ENCODE peak calls at places on chromosomes 6 and 20, in six cellular contexts. P is neural crest cell; J is A549; W is aorta; U is mucosa of descending colon; T is activated T-helper 9 cell treated with anti-CD3 and anti-CD28 coated beads, Interleukin-2, amount 50 U/mL, for 16 hours. S is an unnamed sample.

GRCh38 chr6:56062856-56063255 is 184.5 kb downstream of the COL21A1 start:
- DNase-seq in P (no peak), J (no peak), W (no peak), U (no peak), T (no peak), S (no peak)

GRCh38 chr6:168403370-168404005 is 37.5 kb upstream of the SMOC2 start:
- DNase-seq in P (no peak), J (no peak), W (no peak), U (no peak), T (no peak), S (no peak)

GRCh38 chr6:43490523-43490939 is 13.2 kb downstream of the TJAP1 start:
- DNase-seq in P (no peak), J (no peak), W (no peak), U (no peak), T (no peak), S (no peak)

GRCh38 chr6:28683945-28684538 is 158.4 kb downstream of the GPX5 start:
- DNase-seq in P (peak), J (peak), W (no peak), U (no peak), T (no peak), S (no peak)

GRCh38 chr6:53898026-53898795 is 103.4 kb downstream of the LRRC1 start:
- DNase-seq in P (no peak), J (no peak), W (no peak), U (no peak), T (no peak), S (no peak)

GRCh38 chr6:45115696-45116095 is 212.4 kb upstream of the RUNX2 start:
- DNase-seq in P (no peak), J (peak), W (no peak), U (no peak), T (no peak), S (no peak)

GRCh38 chr6:29872791-29873190 is 45.2 kb downstream of the HLA-G start:
- DNase-seq in P (no peak), J (no peak), W (no peak), U (no peak), T (no peak), S (no peak)

GRCh38 chr6:46626228-46626909 is 26.2 kb downstream of the CYP39A1 start:
- DNase-seq in P (no peak), J (peak), W (no peak), U (peak), T (no peak), S (no peak)

GRCh38 chr6:132931937-132932336 is 117.6 kb downstream of the RPS12 start:
- DNase-seq in P (no peak), J (no peak), W (no peak), U (no peak), T (no peak), S (no peak)

GRCh38 chr6:13485923-13486557 is 1.4 kb downstream of the GFOD1 start:
- DNase-seq in P (peak), J (peak), W (no peak), U (peak), T (peak), S (no peak)

GRCh38 chr6:37952027-37952426 is 132.5 kb downstream of the ZFAND3 start:
- DNase-seq in P (no peak), J (no peak), W (no peak), U (no peak), T (no peak), S (no peak)

GRCh38 chr6:69286341-69286740 is 510.5 kb downstream of the LMBRD1 start:
- DNase-seq in P (no peak), J (no peak), W (no peak), U (no peak), T (no peak), S (no peak)

GRCh38 chr6:107731422-107732319 is 92.4 kb downstream of the SCML4 start:
- DNase-seq in P (no peak), J (no peak), W (no peak), U (peak), T (no peak), S (peak)

GRCh38 chr6:129105793-129106192 is 222.9 kb downstream of the LAMA2 start:
- DNase-seq in P (no peak), J (no peak), W (no peak), U (no peak), T (no peak), S (no peak)

GRCh38 chr6:122726649-122727048 is 52.9 kb upstream of the FABP7 start:
- DNase-seq in P (no peak), J (peak), W (no peak), U (peak), T (no peak), S (no peak)

GRCh38 chr20:62936996-62937352 is 973 bp upstream of the GID8 start:
- DNase-seq in P (no peak), J (peak), W (no peak), U (peak), T (no peak), S (no peak)

GRCh38 chr6:18263561-18264337 is 581 bp downstream of the DEK start:
- DNase-seq in P (no peak), J (peak), W (no peak), U (peak), T (peak), S (peak)

GRCh38 chr6:44275749-44276648 is 5.7 kb downstream of the TMEM151B start:
- DNase-seq in P (no peak), J (no peak), W (no peak), U (no peak), T (no peak), S (no peak)

GRCh38 chr6:77633993-77634392 is 18.8 kb upstream of the MEI4 start:
- DNase-seq in P (no peak), J (no peak), W (no peak), U (no peak), T (no peak), S (no peak)

GRCh38 chr20:15058836-15059235 is 721.4 kb upstream of the FLRT3 start:
- DNase-seq in P (no peak), J (no peak), W (no peak), U (no peak), T (no peak), S (no peak)

GRCh38 chr6:109079981-109080380 is 14.7 kb downstream of the SESN1 start:
- DNase-seq in P (no peak), J (no peak), W (peak), U (no peak), T (no peak), S (no peak)

GRCh38 chr6:157107915-157108651 is 215.2 kb downstream of the TMEM242 start:
- DNase-seq in P (no peak), J (peak), W (no peak), U (no peak), T (no peak), S (no peak)

GRCh38 chr20:25361287-25361683 is 29.4 kb downstream of the ABHD12 start:
- DNase-seq in P (no peak), J (peak), W (no peak), U (no peak), T (no peak), S (no peak)

GRCh38 chr6:36962874-36963273 is 8.3 kb downstream of the PI16 start:
- DNase-seq in P (peak), J (peak), W (peak), U (peak), T (peak), S (peak)

GRCh38 chr6:109292420-109292819 is 89.8 kb downstream of the CD164 start:
- DNase-seq in P (no peak), J (no peak), W (no peak), U (peak), T (no peak), S (no peak)

S was measured in stimulated activated effector memory CD8-positive, alpha-beta T cell treated with anti-CD3 and anti-CD28 coated beads, Interleukin-12 subunit alpha, Interleukin-12 subunit beta, amount 100 ng/mL, for 72 hours.